ENCODE peak calls at places on chromosome 17, in nine cellular contexts. One of them, this sample, is unnamed.

GRCh38 chr17:73042809-73043685 is 49.4 kb downstream of the SLC39A11 start:
- DNase-seq in brain pericyte: no peak
- DNase-seq in GM23248: peak
- DNase-seq in hippocampal formation: no peak
- DNase-seq in Panc1: no peak
- DNase-seq in HEK293T: no peak
- DNase-seq in NCI-H524: peak
- DNase-seq in activated T-helper 1 cell treated with Interleukin-2 at 50 U/mL for 16 hours: no peak
- DNase-seq in spleen: no peak
- DNase-seq in this sample: peak

GRCh38 chr17:6749519-6749918 is 6.3 kb upstream of the XAF1 start:
- DNase-seq in brain pericyte: no peak
- DNase-seq in GM23248: peak
- DNase-seq in hippocampal formation: no peak
- DNase-seq in Panc1: no peak
- DNase-seq in HEK293T: no peak
- DNase-seq in NCI-H524: no peak
- DNase-seq in activated T-helper 1 cell treated with Interleukin-2 at 50 U/mL for 16 hours: no peak
- DNase-seq in spleen: no peak
- DNase-seq in this sample: peak

GRCh38 chr17:38469875-38470274 is 41.6 kb downstream of the ARHGAP23 start:
- DNase-seq in brain pericyte: no peak
- DNase-seq in GM23248: peak
- DNase-seq in hippocampal formation: no peak
- DNase-seq in Panc1: no peak
- DNase-seq in HEK293T: no peak
- DNase-seq in NCI-H524: no peak
- DNase-seq in activated T-helper 1 cell treated with Interleukin-2 at 50 U/mL for 16 hours: no peak
- DNase-seq in spleen: no peak
- DNase-seq in this sample: peak

GRCh38 chr17:45801386-45801785 is 17.3 kb downstream of the CRHR1 start:
- DNase-seq in brain pericyte: no peak
- DNase-seq in GM23248: no peak
- DNase-seq in hippocampal formation: no peak
- DNase-seq in Panc1: no peak
- DNase-seq in HEK293T: no peak
- DNase-seq in NCI-H524: no peak
- DNase-seq in activated T-helper 1 cell treated with Interleukin-2 at 50 U/mL for 16 hours: no peak
- DNase-seq in spleen: no peak
- DNase-seq in this sample: no peak

GRCh38 chr17:50396261-50397110 is 837 bp downstream of the LRRC59 start:
- DNase-seq in brain pericyte: no peak
- DNase-seq in GM23248: peak
- DNase-seq in hippocampal formation: no peak
- DNase-seq in Panc1: no peak
- DNase-seq in HEK293T: peak
- DNase-seq in NCI-H524: peak
- DNase-seq in activated T-helper 1 cell treated with Interleukin-2 at 50 U/mL for 16 hours: no peak
- DNase-seq in spleen: no peak
- DNase-seq in this sample: peak

GRCh38 chr17:61334673-61335072 is 65.0 kb upstream of the TBX2 start:
- DNase-seq in brain pericyte: no peak
- DNase-seq in GM23248: no peak
- DNase-seq in hippocampal formation: no peak
- DNase-seq in Panc1: no peak
- DNase-seq in HEK293T: no peak
- DNase-seq in NCI-H524: no peak
- DNase-seq in activated T-helper 1 cell treated with Interleukin-2 at 50 U/mL for 16 hours: no peak
- DNase-seq in spleen: no peak
- DNase-seq in this sample: no peak

GRCh38 chr17:69466905-69467630 is 52.6 kb downstream of the MAP2K6 start:
- DNase-seq in brain pericyte: no peak
- DNase-seq in GM23248: peak
- DNase-seq in hippocampal formation: no peak
- DNase-seq in Panc1: no peak
- DNase-seq in HEK293T: no peak
- DNase-seq in NCI-H524: peak
- DNase-seq in activated T-helper 1 cell treated with Interleukin-2 at 50 U/mL for 16 hours: no peak
- DNase-seq in spleen: no peak
- DNase-seq in this sample: peak

GRCh38 chr17:29042679-29043538 is at the start of gene PIPOX:
- DNase-seq in brain pericyte: peak
- DNase-seq in GM23248: no peak
- DNase-seq in hippocampal formation: peak
- DNase-seq in Panc1: no peak
- DNase-seq in HEK293T: peak
- DNase-seq in NCI-H524: peak
- DNase-seq in activated T-helper 1 cell treated with Interleukin-2 at 50 U/mL for 16 hours: no peak
- DNase-seq in spleen: no peak
- DNase-seq in this sample: peak

GRCh38 chr17:7745748-7746470 is 28.4 kb downstream of the DNAH2 start:
- DNase-seq in brain pericyte: no peak
- DNase-seq in GM23248: peak
- DNase-seq in hippocampal formation: no peak
- DNase-seq in Panc1: no peak
- DNase-seq in HEK293T: peak
- DNase-seq in NCI-H524: no peak
- DNase-seq in activated T-helper 1 cell treated with Interleukin-2 at 50 U/mL for 16 hours: no peak
- DNase-seq in spleen: no peak
- DNase-seq in this sample: peak

This sample was measured in fibroblast of pulmonary artery.